ENCODE peak calls at places on chromosomes 3 and 15, in eight cellular contexts. G, Q, F, S, Z, J, T and V are unnamed samples.

GRCh38 chr3:37904614-37905047 is 43.0 kb downstream of the CTDSPL start:
- DNase-seq in Q (no peak), J (no peak), S (no peak), F (no peak), Z (no peak), T (no peak), G (no peak), V (no peak)

GRCh38 chr15:73944161-73945099 is 18.2 kb downstream of the LOXL1 start:
- DNase-seq in G (no peak), Q (no peak), J (no peak), Z (no peak), S (no peak), F (no peak), T (no peak), V (no peak)

GRCh38 chr15:96409231-96410138 is 79.0 kb downstream of the NR2F2 start:
- DNase-seq in Q (no peak), F (no peak), G (no peak), J (no peak), Z (no peak), S (no peak), T (no peak), V (no peak)

GRCh38 chr15:47415539-47415971 is 301.8 kb upstream of the SEMA6D start:
- DNase-seq in S (no peak), G (no peak), Z (no peak), T (no peak), F (no peak), Q (no peak), J (no peak), V (no peak)

GRCh38 chr3:46490338-46491084 is 7.3 kb upstream of the RTP3 start:
- DNase-seq in S (no peak), G (no peak), T (no peak), Z (no peak), F (no peak), Q (no peak), J (no peak), V (no peak)

GRCh38 chr3:45907769-45908705 is 21.7 kb downstream of the CCR9 start:
- DNase-seq in S (peak; percentile 55), Q (no peak), F (no peak), G (no peak), T (no peak), J (peak; percentile 42), Z (no peak), V (no peak)

GRCh38 chr3:126659915-126660886 is 5.3 kb upstream of the TXNRD3 start:
- DNase-seq in J (no peak), S (no peak), Q (no peak), Z (no peak), T (no peak), G (no peak), F (no peak), V (no peak)

GRCh38 chr15:89512631-89513030 is 16.2 kb upstream of the RHCG start:
- DNase-seq in Z (no peak), Q (no peak), F (no peak), J (no peak), T (no peak), S (no peak), G (no peak), V (no peak)

GRCh38 chr3:42719002-42719401 is 16.4 kb upstream of the HHATL start:
- DNase-seq in F (no peak), T (no peak), S (no peak), Z (no peak), J (no peak), Q (no peak), G (no peak), V (no peak)

GRCh38 chr15:54506977-54507524 is 528.8 kb downstream of the UNC13C start:
- DNase-seq in Z (no peak), T (no peak), S (no peak), Q (no peak), F (no peak), J (no peak), G (no peak), V (no peak)

GRCh38 chr15:88113909-88114308 is 142.6 kb downstream of the NTRK3 start:
- DNase-seq in S (no peak), J (peak; percentile 8), F (no peak), T (no peak), G (no peak), Q (no peak), Z (no peak), V (no peak)

GRCh38 chr15:80389370-80389769 is 14.8 kb upstream of the ARNT2 start:
- DNase-seq in J (no peak), Z (no peak), F (no peak), T (no peak), S (no peak), G (no peak), Q (no peak), V (no peak)

GRCh38 chr3:30551927-30552326 is 54.5 kb upstream of the TGFBR2 start:
- DNase-seq in J (no peak), G (no peak), T (no peak), F (no peak), Q (no peak), S (no peak), Z (no peak), V (no peak)

GRCh38 chr15:68241088-68241935 is 11.8 kb upstream of the CLN6 start:
- DNase-seq in Z (no peak), J (no peak), T (no peak), Q (no peak), G (no peak), F (no peak), S (no peak), V (no peak)

GRCh38 chr3:83928391-83928790 is 1030.4 kb upstream of the CADM2 start:
- DNase-seq in G (no peak), Z (no peak), T (no peak), F (no peak), S (no peak), Q (no peak), J (no peak), V (no peak)

GRCh38 chr15:66006986-66007385 is 137.7 kb downstream of the RAB11A start:
- DNase-seq in Q (no peak), G (no peak), T (no peak), F (no peak), J (no peak), Z (no peak), S (no peak), V (no peak)

GRCh38 chr3:34212671-34213070 is 414.2 kb downstream of the PDCD6IP start:
- DNase-seq in Z (no peak), F (no peak), S (no peak), G (no peak), T (peak; percentile 27), Q (no peak), J (peak; percentile 78), V (peak; percentile 42)

GRCh38 chr3:151468284-151468917 is 7.5 kb upstream of the IGSF10 start:
- DNase-seq in T (peak; percentile 46), J (peak; percentile 5), Q (peak; percentile 28), Z (peak; percentile 42), G (peak; percentile 10), F (no peak), S (peak; percentile 49), V (peak; percentile 70)

GRCh38 chr15:62509395-62509973 is 344.4 kb upstream of the C2CD4B start:
- DNase-seq in Q (no peak), F (no peak), T (no peak), S (no peak), Z (no peak), J (no peak), G (no peak), V (no peak)

GRCh38 chr3:12969487-12969886 is 103.7 kb downstream of the IQSEC1 start:
- DNase-seq in Q (no peak), T (no peak), J (no peak), F (no peak), S (no peak), G (no peak), Z (no peak), V (no peak)